ENCODE peak calls at places on chromosomes 12 and 14, in five cellular contexts. One of them, this sample, is unnamed.

GRCh38 chr12:97276198-97276580 is 186.4 kb upstream of the RMST start:
- DNase-seq in fibroblast of lung: no peak
- DNase-seq in fibroblast of mammary gland: no peak
- DNase-seq in IMR-90: no peak
- DNase-seq in ovary: no peak
- DNase-seq in this sample: no peak

GRCh38 chr14:87097021-87097420 is 896.0 kb downstream of the GALC start:
- DNase-seq in IMR-90: peak
- DNase-seq in ovary: no peak
- DNase-seq in fibroblast of mammary gland: peak
- DNase-seq in fibroblast of lung: peak
- DNase-seq in this sample: no peak

GRCh38 chr12:26648584-26648983 is 184.4 kb downstream of the ITPR2 start:
- DNase-seq in IMR-90: peak
- DNase-seq in fibroblast of mammary gland: peak
- DNase-seq in fibroblast of lung: peak
- DNase-seq in ovary: no peak
- DNase-seq in this sample: peak

GRCh38 chr14:81681466-81681865 is 147.8 kb upstream of the SEL1L start:
- DNase-seq in fibroblast of mammary gland: no peak
- DNase-seq in ovary: no peak
- DNase-seq in fibroblast of lung: no peak
- DNase-seq in IMR-90: no peak
- DNase-seq in this sample: no peak

GRCh38 chr12:101490286-101490920 is 15.3 kb downstream of the SPIC start:
- DNase-seq in fibroblast of lung: peak
- DNase-seq in fibroblast of mammary gland: no peak
- DNase-seq in IMR-90: no peak
- DNase-seq in ovary: no peak
- DNase-seq in this sample: peak

GRCh38 chr12:67474934-67475620 is 173.5 kb upstream of the DYRK2 start:
- DNase-seq in fibroblast of mammary gland: no peak
- DNase-seq in fibroblast of lung: no peak
- DNase-seq in IMR-90: no peak
- DNase-seq in ovary: no peak
- DNase-seq in this sample: no peak

GRCh38 chr12:6644257-6644596 is 3.0 kb downstream of the ACRBP start:
- DNase-seq in fibroblast of lung: no peak
- DNase-seq in IMR-90: no peak
- DNase-seq in fibroblast of mammary gland: no peak
- DNase-seq in ovary: no peak
- DNase-seq in this sample: no peak

GRCh38 chr14:73771848-73772705 is 57.9 kb upstream of the PNMA1 start:
- DNase-seq in ovary: peak
- DNase-seq in fibroblast of lung: peak
- DNase-seq in fibroblast of mammary gland: peak
- DNase-seq in IMR-90: peak
- DNase-seq in this sample: peak

GRCh38 chr14:50225067-50225973 is 6.1 kb downstream of the SOS2 start:
- DNase-seq in IMR-90: peak
- DNase-seq in ovary: no peak
- DNase-seq in fibroblast of lung: peak
- DNase-seq in fibroblast of mammary gland: peak
- DNase-seq in this sample: peak

GRCh38 chr12:132482771-132483170 is 7.2 kb upstream of the FBRSL1 start:
- DNase-seq in fibroblast of lung: no peak
- DNase-seq in fibroblast of mammary gland: no peak
- DNase-seq in IMR-90: no peak
- DNase-seq in ovary: no peak
- DNase-seq in this sample: no peak

GRCh38 chr12:6961695-6962284 is 8.7 kb downstream of the PHB2 start:
- DNase-seq in ovary: peak
- DNase-seq in IMR-90: peak
- DNase-seq in fibroblast of lung: peak
- DNase-seq in fibroblast of mammary gland: peak
- DNase-seq in this sample: peak

GRCh38 chr14:92646952-92647461 is 101.4 kb downstream of the LGMN start:
- DNase-seq in IMR-90: peak
- DNase-seq in ovary: no peak
- DNase-seq in fibroblast of mammary gland: peak
- DNase-seq in fibroblast of lung: peak
- DNase-seq in this sample: peak

GRCh38 chr12:132568826-132569480 is 41.4 kb downstream of the LRCOL1 start:
- DNase-seq in ovary: no peak
- DNase-seq in fibroblast of mammary gland: no peak
- DNase-seq in fibroblast of lung: no peak
- DNase-seq in IMR-90: no peak
- DNase-seq in this sample: no peak

GRCh38 chr14:99630202-99630601 is 14.7 kb upstream of the HHIPL1 start:
- DNase-seq in fibroblast of lung: no peak
- DNase-seq in fibroblast of mammary gland: no peak
- DNase-seq in IMR-90: no peak
- DNase-seq in ovary: no peak
- DNase-seq in this sample: no peak

GRCh38 chr14:103091041-103091882 is 3.3 kb upstream of the EXOC3L4 start:
- DNase-seq in IMR-90: peak
- DNase-seq in fibroblast of lung: peak
- DNase-seq in fibroblast of mammary gland: peak
- DNase-seq in ovary: no peak
- DNase-seq in this sample: no peak

GRCh38 chr12:104718581-104718980 is 239.5 kb downstream of the SLC41A2 start:
- DNase-seq in IMR-90: peak
- DNase-seq in ovary: peak
- DNase-seq in fibroblast of mammary gland: peak
- DNase-seq in fibroblast of lung: peak
- DNase-seq in this sample: no peak

GRCh38 chr14:98182385-98183055 is 1089.5 kb downstream of the BCL11B start:
- DNase-seq in fibroblast of mammary gland: no peak
- DNase-seq in IMR-90: no peak
- DNase-seq in fibroblast of lung: no peak
- DNase-seq in ovary: no peak
- DNase-seq in this sample: no peak

GRCh38 chr12:58593557-58594304 is 326.6 kb downstream of the LRIG3 start:
- DNase-seq in fibroblast of mammary gland: peak
- DNase-seq in IMR-90: no peak
- DNase-seq in fibroblast of lung: no peak
- DNase-seq in ovary: no peak
- DNase-seq in this sample: no peak

GRCh38 chr12:101707131-101707782 is 9.8 kb downstream of the CHPT1 start:
- DNase-seq in fibroblast of mammary gland: no peak
- DNase-seq in IMR-90: peak
- DNase-seq in ovary: no peak
- DNase-seq in fibroblast of lung: no peak
- DNase-seq in this sample: no peak

GRCh38 chr12:32765906-32766305 is 10.2 kb upstream of the YARS2 start:
- DNase-seq in ovary: no peak
- DNase-seq in IMR-90: no peak
- DNase-seq in fibroblast of lung: peak
- DNase-seq in fibroblast of mammary gland: peak
- DNase-seq in this sample: peak

GRCh38 chr14:90837355-90837754 is 21.1 kb upstream of the TTC7B start:
- DNase-seq in IMR-90: peak
- DNase-seq in fibroblast of mammary gland: no peak
- DNase-seq in ovary: no peak
- DNase-seq in fibroblast of lung: no peak
- DNase-seq in this sample: peak

GRCh38 chr14:31880935-31881334 is 196.2 kb upstream of the ARHGAP5 start:
- DNase-seq in fibroblast of lung: peak
- DNase-seq in IMR-90: peak
- DNase-seq in fibroblast of mammary gland: peak
- DNase-seq in ovary: no peak
- DNase-seq in this sample: peak

GRCh38 chr12:26119391-26119981 is 5.4 kb downstream of the BHLHE41 start:
- DNase-seq in fibroblast of lung: peak
- DNase-seq in IMR-90: peak
- DNase-seq in ovary: no peak
- DNase-seq in fibroblast of mammary gland: peak
- DNase-seq in this sample: peak

GRCh38 chr14:35883677-35884293 is 57.6 kb downstream of the BRMS1L start:
- DNase-seq in fibroblast of lung: peak
- DNase-seq in IMR-90: peak
- DNase-seq in fibroblast of mammary gland: peak
- DNase-seq in ovary: no peak
- DNase-seq in this sample: peak

GRCh38 chr12:76299536-76300296 is 48.5 kb downstream of the BBS10 start:
- DNase-seq in fibroblast of lung: no peak
- DNase-seq in fibroblast of mammary gland: no peak
- DNase-seq in ovary: no peak
- DNase-seq in IMR-90: no peak
- DNase-seq in this sample: no peak

GRCh38 chr14:74697543-74697942 is 15.3 kb downstream of the AREL1 start:
- DNase-seq in ovary: no peak
- DNase-seq in fibroblast of lung: peak
- DNase-seq in fibroblast of mammary gland: peak
- DNase-seq in IMR-90: peak
- DNase-seq in this sample: peak

GRCh38 chr12:124827588-124828184 is 36.0 kb downstream of the SCARB1 start:
- DNase-seq in fibroblast of lung: no peak
- DNase-seq in fibroblast of mammary gland: no peak
- DNase-seq in ovary: no peak
- DNase-seq in IMR-90: no peak
- DNase-seq in this sample: no peak

GRCh38 chr12:124829708-124830304 is 33.9 kb downstream of the SCARB1 start:
- DNase-seq in fibroblast of lung: no peak
- DNase-seq in fibroblast of mammary gland: no peak
- DNase-seq in ovary: no peak
- DNase-seq in IMR-90: no peak
- DNase-seq in this sample: no peak

GRCh38 chr12:124830306-124830705 is 33.4 kb downstream of the SCARB1 start:
- DNase-seq in IMR-90: no peak
- DNase-seq in fibroblast of lung: no peak
- DNase-seq in ovary: no peak
- DNase-seq in fibroblast of mammary gland: no peak
- DNase-seq in this sample: no peak

GRCh38 chr12:124828264-124829007 is 35.2 kb downstream of the SCARB1 start:
- DNase-seq in ovary: no peak
- DNase-seq in fibroblast of lung: no peak
- DNase-seq in IMR-90: peak
- DNase-seq in fibroblast of mammary gland: no peak
- DNase-seq in this sample: peak

GRCh38 chr12:124829008-124829707 is 34.5 kb downstream of the SCARB1 start:
- DNase-seq in fibroblast of lung: peak
- DNase-seq in IMR-90: peak
- DNase-seq in fibroblast of mammary gland: peak
- DNase-seq in ovary: no peak
- DNase-seq in this sample: peak
- TF ChIP-seq CTCF in fibroblast of lung: no peak
- TF ChIP-seq CTCF in IMR-90: no peak
- TF ChIP-seq CTCF in fibroblast of mammary gland: no peak
- TF ChIP-seq CTCF in ovary: no peak
- TF ChIP-seq CTCF in this sample: no peak

DNA sequence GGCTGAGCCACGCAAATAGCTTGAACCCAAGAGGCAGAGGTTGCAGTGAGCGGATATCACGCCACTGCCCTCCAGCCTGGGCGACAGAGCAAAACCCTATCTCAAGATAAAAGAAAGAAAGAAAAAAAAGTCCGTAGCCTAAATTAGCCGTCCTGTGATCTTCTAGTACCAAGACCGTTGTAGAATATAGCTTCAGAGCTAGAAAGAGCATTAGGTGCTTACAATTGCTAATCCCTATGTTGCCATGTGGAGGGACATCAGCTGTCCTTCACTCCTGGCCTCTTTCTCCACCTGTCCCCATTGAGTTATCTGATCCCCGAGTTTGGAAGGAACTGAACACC is 1.2 kb downstream of the CDKN3 start:
- DNase-seq in IMR-90: no peak
- DNase-seq in fibroblast of lung: no peak
- DNase-seq in fibroblast of mammary gland: no peak
- DNase-seq in ovary: no peak
- DNase-seq in this sample: no peak
- H3K4me3 ChIP-seq in IMR-90: no peak
- H3K4me3 ChIP-seq in fibroblast of lung: peak
- H3K4me3 ChIP-seq in fibroblast of mammary gland: peak
- H3K4me3 ChIP-seq in ovary: no peak
- H3K4me3 ChIP-seq in this sample: no peak

DNA sequence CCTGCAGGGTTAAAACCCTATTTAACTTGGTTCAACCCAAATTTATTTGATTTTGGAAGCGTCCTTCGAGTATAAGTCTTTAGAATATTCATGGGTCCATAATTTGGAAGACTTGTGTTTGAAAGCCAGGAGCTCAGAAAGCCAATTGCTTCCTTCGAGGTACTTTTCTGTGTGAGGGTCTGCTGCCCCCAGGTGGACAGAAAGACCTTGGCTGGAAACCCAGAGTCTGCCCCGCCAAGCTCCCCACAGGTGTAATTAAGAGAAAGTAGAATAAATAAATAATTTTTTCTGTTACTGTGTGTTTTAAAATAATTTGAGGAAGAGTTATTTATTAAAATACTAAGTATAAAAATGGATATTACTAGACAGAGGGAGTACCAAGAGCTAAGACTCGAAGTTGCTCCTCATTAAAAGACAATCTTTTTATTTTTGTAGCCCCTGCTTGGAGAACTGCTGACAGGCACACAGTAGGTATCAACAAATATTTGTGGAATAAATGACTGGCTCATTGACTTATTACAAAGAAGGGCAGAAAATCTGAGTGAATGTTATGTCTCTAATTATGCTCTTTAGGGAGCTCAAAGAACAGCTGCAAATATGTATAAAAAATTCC is 105.8 kb downstream of the PAH start:
- DNase-seq in fibroblast of mammary gland: peak
- DNase-seq in ovary: no peak
- DNase-seq in IMR-90: no peak
- DNase-seq in fibroblast of lung: no peak
- DNase-seq in this sample: peak
- TF ChIP-seq CTCF in fibroblast of mammary gland: peak
- TF ChIP-seq CTCF in ovary: no peak
- TF ChIP-seq CTCF in IMR-90: peak
- TF ChIP-seq CTCF in fibroblast of lung: peak
- TF ChIP-seq CTCF in this sample: peak

GRCh38 chr14:60650382-60650961 is 1.2 kb upstream of the SIX1 start:
- DNase-seq in fibroblast of mammary gland: peak
- DNase-seq in fibroblast of lung: peak
- DNase-seq in ovary: no peak
- DNase-seq in IMR-90: peak
- DNase-seq in this sample: no peak
- H3K4me3 ChIP-seq in fibroblast of mammary gland: peak
- H3K4me3 ChIP-seq in fibroblast of lung: peak
- H3K4me3 ChIP-seq in ovary: no peak
- H3K4me3 ChIP-seq in IMR-90: peak
- H3K4me3 ChIP-seq in this sample: no peak